ENCODE peak calls at places on chromosome 21, in seven cellular contexts. N is HCEC 1CT; W is NAMALWA; J is activated CD4-positive, alpha-beta T cell treated with anti-CD3 and anti-CD28 coated beads, Interleukin-2, amount 50 U/mL, for 24 hours; R is fibroblast of gingiva; I is stimulated activated CD8-positive, alpha-beta memory T cell treated with anti-CD3 and anti-CD28 coated beads, Interleukin-15, amount 100 ng/mL, for 1 hour; K is activated T-cell treated with anti-CD3 and anti-CD28 coated beads, Interleukin-2, amount 50 U/mL, for 24 hours. O is an unnamed sample.

GRCh38 chr21:41715649-41716321 is 51.1 kb downstream of the RIPK4 start:
- DNase-seq in N (no peak), W (no peak), J (no peak), R (no peak), I (no peak), K (no peak), O (no peak)

GRCh38 chr21:17823846-17824245 is 4.7 kb upstream of the C21orf91 start:
- DNase-seq in N (no peak), W (no peak), J (no peak), R (no peak), I (no peak), K (no peak), O (no peak)

GRCh38 chr21:44478124-44478800 is 23.0 kb downstream of the LRRC3 start:
- DNase-seq in N (no peak), W (no peak), J (no peak), R (no peak), I (no peak), K (no peak), O (no peak)

GRCh38 chr21:33286076-33286475 is 19.9 kb downstream of the IL10RB start:
- DNase-seq in N (no peak), W (no peak), J (no peak), R (no peak), I (no peak), K (no peak), O (no peak)

GRCh38 chr21:30072496-30072895 is 94.1 kb downstream of the CLDN17 start:
- DNase-seq in N (no peak), W (peak), J (no peak), R (peak), I (no peak), K (no peak), O (no peak)

GRCh38 chr21:25980710-25981109 is 189.9 kb downstream of the APP start:
- DNase-seq in N (no peak), W (no peak), J (no peak), R (no peak), I (no peak), K (no peak), O (no peak)

GRCh38 chr21:42655797-42656770 is 2.7 kb downstream of the PDE9A start:
- DNase-seq in N (no peak), W (no peak), J (no peak), R (no peak), I (no peak), K (no peak), O (no peak)

GRCh38 chr21:38993561-38993960 is 187.8 kb downstream of the ETS2 start:
- DNase-seq in N (peak), W (no peak), J (no peak), R (peak), I (no peak), K (no peak), O (no peak)

GRCh38 chr21:28444567-28444966 is 548.1 kb downstream of the LTN1 start:
- DNase-seq in N (peak), W (no peak), J (no peak), R (peak), I (no peak), K (no peak), O (no peak)

O was measured in germinal center.